ENCODE peak calls at places on chromosomes 12 and 14, in nine cellular contexts. One of them, this sample, is unnamed.

GRCh38 chr14:75823334-75823733 is 158.5 kb downstream of the TGFB3 start:
- DNase-seq in suprapubic skin: no peak
- DNase-seq in colonic mucosa: no peak
- DNase-seq in A549: no peak
- DNase-seq in aorta: no peak
- DNase-seq in Karpas-422: no peak
- DNase-seq in ascending aorta: peak; percentile 73
- DNase-seq in thoracic aorta: no peak
- DNase-seq in body of pancreas: no peak
- DNase-seq in this sample: no peak

GRCh38 chr12:119691202-119691846 is 23.4 kb downstream of the PRKAB1 start:
- DNase-seq in suprapubic skin: no peak
- DNase-seq in colonic mucosa: no peak
- DNase-seq in A549: no peak
- DNase-seq in aorta: no peak
- DNase-seq in Karpas-422: no peak
- DNase-seq in ascending aorta: no peak
- DNase-seq in thoracic aorta: no peak
- DNase-seq in body of pancreas: no peak
- DNase-seq in this sample: no peak

GRCh38 chr12:27101290-27101689 is 18.9 kb upstream of the C12orf71 start:
- DNase-seq in suprapubic skin: no peak
- DNase-seq in colonic mucosa: no peak
- DNase-seq in A549: no peak
- DNase-seq in aorta: no peak
- DNase-seq in Karpas-422: peak; percentile 36
- DNase-seq in ascending aorta: no peak
- DNase-seq in thoracic aorta: no peak
- DNase-seq in body of pancreas: no peak
- DNase-seq in this sample: no peak

GRCh38 chr14:90968025-90968424 is 92.4 kb downstream of the RPS6KA5 start:
- DNase-seq in suprapubic skin: no peak
- DNase-seq in colonic mucosa: no peak
- DNase-seq in A549: no peak
- DNase-seq in aorta: no peak
- DNase-seq in Karpas-422: no peak
- DNase-seq in ascending aorta: no peak
- DNase-seq in thoracic aorta: no peak
- DNase-seq in body of pancreas: no peak
- DNase-seq in this sample: no peak

GRCh38 chr14:91058017-91058675 is 2.3 kb downstream of the RPS6KA5 start:
- DNase-seq in suprapubic skin: no peak
- DNase-seq in colonic mucosa: no peak
- DNase-seq in A549: no peak
- DNase-seq in aorta: no peak
- DNase-seq in Karpas-422: no peak
- DNase-seq in ascending aorta: no peak
- DNase-seq in thoracic aorta: no peak
- DNase-seq in body of pancreas: no peak
- DNase-seq in this sample: no peak

GRCh38 chr14:34043627-34044372 is 92.9 kb upstream of the EGLN3 start:
- DNase-seq in suprapubic skin: no peak
- DNase-seq in colonic mucosa: peak; percentile 61
- DNase-seq in A549: peak; percentile 67
- DNase-seq in aorta: no peak
- DNase-seq in Karpas-422: no peak
- DNase-seq in ascending aorta: no peak
- DNase-seq in thoracic aorta: no peak
- DNase-seq in body of pancreas: no peak
- DNase-seq in this sample: no peak

GRCh38 chr12:128387811-128388422 is 120.9 kb downstream of the TMEM132C start:
- DNase-seq in suprapubic skin: no peak
- DNase-seq in colonic mucosa: peak; percentile 46
- DNase-seq in A549: peak; percentile 30
- DNase-seq in aorta: no peak
- DNase-seq in Karpas-422: peak; percentile 82
- DNase-seq in ascending aorta: no peak
- DNase-seq in thoracic aorta: no peak
- DNase-seq in body of pancreas: peak; percentile 67
- DNase-seq in this sample: peak; percentile 24

GRCh38 chr14:76352639-76353281 is 23.2 kb upstream of the ESRRB start:
- DNase-seq in suprapubic skin: no peak
- DNase-seq in colonic mucosa: peak; percentile 29
- DNase-seq in A549: peak; percentile 66
- DNase-seq in aorta: peak; percentile 88
- DNase-seq in Karpas-422: peak; percentile 77
- DNase-seq in ascending aorta: no peak
- DNase-seq in thoracic aorta: no peak
- DNase-seq in body of pancreas: peak; percentile 47
- DNase-seq in this sample: peak; percentile 83

GRCh38 chr12:95646781-95647184 is 95.5 kb upstream of the USP44 start:
- DNase-seq in suprapubic skin: no peak
- DNase-seq in colonic mucosa: no peak
- DNase-seq in A549: no peak
- DNase-seq in aorta: no peak
- DNase-seq in Karpas-422: no peak
- DNase-seq in ascending aorta: no peak
- DNase-seq in thoracic aorta: no peak
- DNase-seq in body of pancreas: no peak
- DNase-seq in this sample: no peak

GRCh38 chr12:47939009-47939601 is 24.3 kb upstream of the TMEM106C start:
- DNase-seq in suprapubic skin: no peak
- DNase-seq in colonic mucosa: peak; percentile 92
- DNase-seq in A549: no peak
- DNase-seq in aorta: no peak
- DNase-seq in Karpas-422: no peak
- DNase-seq in ascending aorta: peak; percentile 47
- DNase-seq in thoracic aorta: no peak
- DNase-seq in body of pancreas: no peak
- DNase-seq in this sample: no peak

GRCh38 chr12:47940773-47941474 is 22.5 kb upstream of the TMEM106C start:
- DNase-seq in suprapubic skin: no peak
- DNase-seq in colonic mucosa: no peak
- DNase-seq in A549: no peak
- DNase-seq in aorta: no peak
- DNase-seq in Karpas-422: no peak
- DNase-seq in ascending aorta: peak; percentile 41
- DNase-seq in thoracic aorta: no peak
- DNase-seq in body of pancreas: no peak
- DNase-seq in this sample: no peak

GRCh38 chr12:47942327-47943230 is 20.8 kb upstream of the TMEM106C start:
- DNase-seq in suprapubic skin: no peak
- DNase-seq in colonic mucosa: no peak
- DNase-seq in A549: no peak
- DNase-seq in aorta: no peak
- DNase-seq in Karpas-422: peak; percentile 54
- DNase-seq in ascending aorta: peak; percentile 56
- DNase-seq in thoracic aorta: no peak
- DNase-seq in body of pancreas: peak; percentile 45
- DNase-seq in this sample: peak; percentile 66

GRCh38 chr12:47943492-47944359 is 19.7 kb upstream of the TMEM106C start:
- DNase-seq in suprapubic skin: no peak
- DNase-seq in colonic mucosa: peak; percentile 93
- DNase-seq in A549: no peak
- DNase-seq in aorta: no peak
- DNase-seq in Karpas-422: no peak
- DNase-seq in ascending aorta: peak; percentile 60
- DNase-seq in thoracic aorta: no peak
- DNase-seq in body of pancreas: no peak
- DNase-seq in this sample: no peak

GRCh38 chr12:47941475-47942326 is 21.7 kb upstream of the TMEM106C start:
- DNase-seq in suprapubic skin: no peak
- DNase-seq in colonic mucosa: no peak
- DNase-seq in A549: no peak
- DNase-seq in aorta: no peak
- DNase-seq in Karpas-422: no peak
- DNase-seq in ascending aorta: peak; percentile 52
- DNase-seq in thoracic aorta: no peak
- DNase-seq in body of pancreas: no peak
- DNase-seq in this sample: no peak
- H3K4me1 ChIP-seq in suprapubic skin: peaks cover 24% of the 10 kb centered on the region
- H3K4me1 ChIP-seq in colonic mucosa: peaks cover 7% of the 10 kb centered on the region
- H3K4me1 ChIP-seq in A549: peaks cover 16% of the 10 kb centered on the region
- H3K4me1 ChIP-seq in aorta: no peaks in the 10 kb centered on the region
- H3K4me1 ChIP-seq in Karpas-422: peaks cover 5% of the 10 kb centered on the region
- H3K4me1 ChIP-seq in ascending aorta: no peaks in the 10 kb centered on the region
- H3K4me1 ChIP-seq in thoracic aorta: peaks cover 4% of the 10 kb centered on the region
- H3K4me1 ChIP-seq in body of pancreas: peaks cover 7% of the 10 kb centered on the region
- H3K4me1 ChIP-seq in this sample: no peaks in the 10 kb centered on the region

DNA sequence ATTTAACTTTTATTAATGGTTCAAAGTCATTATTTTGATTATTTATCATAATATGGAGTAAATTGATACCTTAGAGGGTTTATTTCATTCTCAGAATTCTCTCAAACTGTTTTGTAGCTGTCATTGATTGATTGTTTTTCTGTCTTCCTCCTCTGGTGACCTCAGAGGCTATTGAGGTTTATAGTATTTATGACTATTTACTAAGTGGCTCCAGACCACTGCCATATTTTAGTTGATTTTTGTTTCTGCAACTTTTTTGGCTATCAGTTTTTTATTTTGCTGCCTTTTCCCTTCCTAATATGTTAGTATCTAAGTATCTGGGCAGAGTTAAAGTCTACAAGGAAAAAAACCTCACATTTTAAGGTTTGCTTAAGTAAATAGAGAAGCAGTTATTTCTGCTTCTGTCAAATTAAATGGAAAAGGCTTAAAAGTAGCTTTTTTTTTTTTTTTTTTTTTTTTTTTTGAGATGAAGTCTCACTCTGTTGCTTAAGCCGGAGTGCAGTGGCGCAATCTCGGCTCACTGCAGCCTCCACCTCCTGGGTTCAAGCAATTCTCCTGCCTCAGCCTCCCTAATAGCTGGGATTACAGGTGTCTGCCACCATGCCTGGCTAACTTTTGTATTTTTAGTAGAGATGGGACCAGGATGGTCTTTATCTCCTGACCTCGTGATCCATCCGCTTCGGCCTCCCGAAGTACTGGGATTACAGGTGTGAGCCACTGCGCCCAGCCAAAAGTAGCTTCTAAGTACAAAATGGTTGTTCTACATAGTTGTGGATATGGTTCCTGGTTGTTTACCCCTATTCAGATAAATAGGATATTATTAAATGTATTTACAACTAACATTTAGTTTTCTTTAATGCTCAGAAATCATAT is 8.2 kb downstream of the MDM2 start:
- DNase-seq in suprapubic skin: no peak
- DNase-seq in colonic mucosa: no peak
- DNase-seq in A549: no peak
- DNase-seq in aorta: no peak
- DNase-seq in Karpas-422: no peak
- DNase-seq in ascending aorta: no peak
- DNase-seq in thoracic aorta: no peak
- DNase-seq in body of pancreas: no peak
- DNase-seq in this sample: no peak
- H3K4me1 ChIP-seq in suprapubic skin: peaks cover 22% of the 10 kb centered on the region
- H3K4me1 ChIP-seq in colonic mucosa: no peaks in the 10 kb centered on the region
- H3K4me1 ChIP-seq in A549: peaks cover 34% of the 10 kb centered on the region
- H3K4me1 ChIP-seq in aorta: no peaks in the 10 kb centered on the region
- H3K4me1 ChIP-seq in Karpas-422: no peaks in the 10 kb centered on the region
- H3K4me1 ChIP-seq in ascending aorta: peaks cover 2% of the 10 kb centered on the region
- H3K4me1 ChIP-seq in thoracic aorta: peaks cover 37% of the 10 kb centered on the region
- H3K4me1 ChIP-seq in body of pancreas: peaks cover 37% of the 10 kb centered on the region
- H3K4me1 ChIP-seq in this sample: no peaks in the 10 kb centered on the region

GRCh38 chr12:57158186-57158585 is 10.8 kb upstream of the LRP1-AS start:
- DNase-seq in suprapubic skin: no peak
- DNase-seq in colonic mucosa: no peak
- DNase-seq in A549: no peak
- DNase-seq in aorta: no peak
- DNase-seq in Karpas-422: no peak
- DNase-seq in ascending aorta: no peak
- DNase-seq in thoracic aorta: no peak
- DNase-seq in body of pancreas: no peak
- DNase-seq in this sample: no peak

GRCh38 chr12:57160021-57160420 is 12.6 kb upstream of the LRP1-AS start:
- DNase-seq in suprapubic skin: no peak
- DNase-seq in colonic mucosa: no peak
- DNase-seq in A549: no peak
- DNase-seq in aorta: no peak
- DNase-seq in Karpas-422: no peak
- DNase-seq in ascending aorta: no peak
- DNase-seq in thoracic aorta: no peak
- DNase-seq in body of pancreas: no peak
- DNase-seq in this sample: no peak

GRCh38 chr12:57157588-57158173 is 10.3 kb upstream of the LRP1-AS start:
- DNase-seq in suprapubic skin: no peak
- DNase-seq in colonic mucosa: no peak
- DNase-seq in A549: no peak
- DNase-seq in aorta: no peak
- DNase-seq in Karpas-422: no peak
- DNase-seq in ascending aorta: no peak
- DNase-seq in thoracic aorta: no peak
- DNase-seq in body of pancreas: no peak
- DNase-seq in this sample: no peak

GRCh38 chr12:57159341-57159740 is 11.9 kb upstream of the LRP1-AS start:
- DNase-seq in suprapubic skin: no peak
- DNase-seq in colonic mucosa: no peak
- DNase-seq in A549: no peak
- DNase-seq in aorta: no peak
- DNase-seq in Karpas-422: no peak
- DNase-seq in ascending aorta: no peak
- DNase-seq in thoracic aorta: no peak
- DNase-seq in body of pancreas: no peak
- DNase-seq in this sample: no peak

DNA sequence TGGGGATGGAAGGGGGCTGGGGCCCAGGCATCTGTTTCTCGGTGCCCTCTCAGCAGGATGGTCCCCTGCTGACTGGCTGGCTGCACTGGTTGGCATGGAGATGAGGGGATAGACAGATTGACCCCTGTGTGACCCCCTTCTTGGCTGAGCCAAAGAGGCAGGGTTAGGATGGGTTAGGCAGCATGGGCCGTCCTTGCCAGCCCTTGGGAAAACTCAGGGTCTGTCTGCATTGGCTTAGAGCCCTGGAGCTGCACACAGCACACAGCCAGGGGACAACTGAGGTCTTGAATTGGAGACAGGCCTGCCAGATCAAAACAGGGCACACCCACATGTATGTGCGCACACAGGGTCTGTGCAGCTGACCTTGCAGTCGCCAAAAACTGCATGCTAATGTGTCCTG is 11.2 kb upstream of the LRP1-AS start:
- DNase-seq in suprapubic skin: no peak
- DNase-seq in colonic mucosa: no peak
- DNase-seq in A549: no peak
- DNase-seq in aorta: no peak
- DNase-seq in Karpas-422: no peak
- DNase-seq in ascending aorta: no peak
- DNase-seq in thoracic aorta: no peak
- DNase-seq in body of pancreas: no peak
- DNase-seq in this sample: peak; percentile 41
- H3K4me1 ChIP-seq in suprapubic skin: peaks cover 17% of the 10 kb centered on the region
- H3K4me1 ChIP-seq in colonic mucosa: no peaks in the 10 kb centered on the region
- H3K4me1 ChIP-seq in A549: no peaks in the 10 kb centered on the region
- H3K4me1 ChIP-seq in aorta: no peaks in the 10 kb centered on the region
- H3K4me1 ChIP-seq in Karpas-422: no peaks in the 10 kb centered on the region
- H3K4me1 ChIP-seq in ascending aorta: peaks cover 6% of the 10 kb centered on the region
- H3K4me1 ChIP-seq in thoracic aorta: peaks cover 29% of the 10 kb centered on the region
- H3K4me1 ChIP-seq in body of pancreas: no peaks in the 10 kb centered on the region
- H3K4me1 ChIP-seq in this sample: peaks cover 22% of the 10 kb centered on the region

DNA sequence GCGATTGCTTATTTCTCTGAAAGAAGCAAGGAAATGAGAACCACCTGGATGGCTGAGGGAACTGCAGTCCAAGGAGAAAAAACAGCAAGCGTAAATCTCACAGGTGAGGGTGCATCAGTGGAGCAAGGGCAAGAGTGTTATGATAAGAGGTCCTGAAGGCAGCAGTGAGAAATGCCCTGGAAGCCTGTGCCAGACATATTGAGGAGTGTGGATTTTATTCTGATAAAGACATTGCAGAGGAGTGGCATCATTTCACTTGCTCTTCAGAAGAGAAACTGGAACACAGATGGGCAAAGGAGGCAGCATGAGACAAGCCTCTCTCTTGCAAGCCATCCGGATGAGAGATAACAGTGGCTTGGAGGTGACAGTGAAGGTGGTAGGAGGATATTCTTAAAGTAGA is 78.5 kb downstream of the PDE3A start:
- DNase-seq in suprapubic skin: no peak
- DNase-seq in colonic mucosa: no peak
- DNase-seq in A549: no peak
- DNase-seq in aorta: no peak
- DNase-seq in Karpas-422: no peak
- DNase-seq in ascending aorta: no peak
- DNase-seq in thoracic aorta: no peak
- DNase-seq in body of pancreas: no peak
- DNase-seq in this sample: no peak
- H3K4me1 ChIP-seq in suprapubic skin: no peaks in the 10 kb centered on the region
- H3K4me1 ChIP-seq in colonic mucosa: no peaks in the 10 kb centered on the region
- H3K4me1 ChIP-seq in A549: peaks cover 19% of the 10 kb centered on the region
- H3K4me1 ChIP-seq in aorta: peaks cover 16% of the 10 kb centered on the region
- H3K4me1 ChIP-seq in Karpas-422: no peaks in the 10 kb centered on the region
- H3K4me1 ChIP-seq in ascending aorta: peaks cover 3% of the 10 kb centered on the region
- H3K4me1 ChIP-seq in thoracic aorta: peaks cover 77% of the 10 kb centered on the region
- H3K4me1 ChIP-seq in body of pancreas: no peaks in the 10 kb centered on the region
- H3K4me1 ChIP-seq in this sample: no peaks in the 10 kb centered on the region